ENCODE peak calls at places on chromosomes 2 and 18, in six cellular contexts. A, C, N, J, P and O are unnamed samples.

GRCh38 chr2:53600835-53601234 is 166.8 kb upstream of the CHAC2 start:
- DNase-seq in A (no peak), C (no peak), N (no peak), J (peak), P (no peak), O (no peak)

GRCh38 chr2:117917223-117917917 is 96.5 kb downstream of the CCDC93 start:
- DNase-seq in A (no peak), C (no peak), N (no peak), J (no peak), P (no peak), O (no peak)

GRCh38 chr2:130996658-130997057 is 96.6 kb downstream of the FAM168B start:
- DNase-seq in A (no peak), C (no peak), N (no peak), J (no peak), P (no peak), O (no peak)

GRCh38 chr2:16045653-16046352 is 105.5 kb downstream of the MYCN start:
- DNase-seq in A (no peak), C (no peak), N (no peak), J (no peak), P (no peak), O (no peak)

GRCh38 chr18:26458526-26459232 is 89.7 kb downstream of the KCTD1 start:
- DNase-seq in A (no peak), C (no peak), N (no peak), J (no peak), P (no peak), O (no peak)

GRCh38 chr2:180696005-180696404 is 284.4 kb upstream of the UBE2E3 start:
- DNase-seq in A (no peak), C (no peak), N (no peak), J (no peak), P (no peak), O (no peak)

GRCh38 chr2:168731002-168731401 is 71.4 kb upstream of the NOSTRIN start:
- DNase-seq in A (no peak), C (no peak), N (no peak), J (no peak), P (no peak), O (no peak)

GRCh38 chr2:43224571-43225092 is 1.8 kb downstream of the ZFP36L2 start:
- DNase-seq in A (no peak), C (no peak), N (no peak), J (peak), P (peak), O (peak)

GRCh38 chr18:63273170-63273925 is 46.2 kb downstream of the BCL2 start:
- DNase-seq in A (no peak), C (no peak), N (no peak), J (no peak), P (no peak), O (no peak)

GRCh38 chr2:96694816-96695455 is 44.9 kb downstream of the LMAN2L start:
- DNase-seq in A (no peak), C (no peak), N (no peak), J (no peak), P (no peak), O (no peak)

GRCh38 chr2:120525056-120526046 is 179.4 kb downstream of the INHBB start:
- DNase-seq in A (peak), C (no peak), N (no peak), J (no peak), P (no peak), O (no peak)

GRCh38 chr2:102155131-102155702 is 12.7 kb downstream of the IL1R1 start:
- DNase-seq in A (no peak), C (no peak), N (no peak), J (peak), P (no peak), O (no peak)

GRCh38 chr18:56696966-56697365 is 45.8 kb downstream of the WDR7 start:
- DNase-seq in A (no peak), C (no peak), N (no peak), J (no peak), P (no peak), O (no peak)

GRCh38 chr18:616380-616995 is 19.7 kb downstream of the CLUL1 start:
- DNase-seq in A (peak), C (no peak), N (no peak), J (peak), P (no peak), O (no peak)

GRCh38 chr18:58584219-58585127 is 44.4 kb downstream of the ALPK2 start:
- DNase-seq in A (no peak), C (no peak), N (no peak), J (no peak), P (no peak), O (no peak)

GRCh38 chr18:50863840-50864239 is 15.1 kb upstream of the ME2 start:
- DNase-seq in A (no peak), C (no peak), N (no peak), J (no peak), P (no peak), O (no peak)

GRCh38 chr18:67916142-67916541 is 399.6 kb upstream of the DSEL start:
- DNase-seq in A (no peak), C (no peak), N (no peak), J (no peak), P (no peak), O (no peak)

GRCh38 chr18:64017870-64018269 is 48.0 kb downstream of the SERPINB8 start:
- DNase-seq in A (peak), C (no peak), N (no peak), J (no peak), P (no peak), O (no peak)

GRCh38 chr2:229339613-229340012 is 68.5 kb upstream of the PID1 start:
- DNase-seq in A (no peak), C (no peak), N (no peak), J (no peak), P (no peak), O (no peak)

GRCh38 chr2:75600418-75601088 is 39.8 kb upstream of the EVA1A start:
- DNase-seq in A (peak), C (no peak), N (no peak), J (peak), P (no peak), O (no peak)

GRCh38 chr2:82507657-82508056 is 1951.4 kb downstream of the SUCLG1 start:
- DNase-seq in A (no peak), C (no peak), N (no peak), J (no peak), P (no peak), O (no peak)

GRCh38 chr2:9975805-9976447 is 24.4 kb downstream of the GRHL1 start:
- DNase-seq in A (peak), C (no peak), N (no peak), J (no peak), P (no peak), O (no peak)

GRCh38 chr2:173906626-173907025 is 58.5 kb downstream of the SP3 start:
- DNase-seq in A (no peak), C (no peak), N (no peak), J (no peak), P (no peak), O (no peak)

GRCh38 chr18:62576858-62577512 is 54.2 kb downstream of the ZCCHC2 start:
- DNase-seq in A (no peak), C (no peak), N (no peak), J (no peak), P (no peak), O (no peak)

GRCh38 chr2:72204782-72205545 is 57.3 kb upstream of the CYP26B1 start:
- DNase-seq in A (no peak), C (no peak), N (no peak), J (no peak), P (no peak), O (no peak)

GRCh38 chr2:170525566-170525900 is 189.6 kb upstream of the SP5 start:
- DNase-seq in A (peak), C (no peak), N (peak), J (no peak), P (no peak), O (no peak)

GRCh38 chr2:3007135-3007534 is 370.5 kb downstream of the EIPR1 start:
- DNase-seq in A (no peak), C (no peak), N (no peak), J (no peak), P (no peak), O (no peak)